ENCODE peak calls at places on chromosome 18, in five cellular contexts. One of them, this sample, is unnamed. For H3K4me1 and H3K36me3, the result is how much of the 10 kb centered on the place peaks cover.

GRCh38 chr18:75679347-75679746 is 251.8 kb upstream of the SMIM21 start:
- DNase-seq in kidney: no peak
- DNase-seq in esophagus squamous epithelium: peak
- DNase-seq in Karpas-422: no peak
- DNase-seq in tibial artery: no peak
- DNase-seq in this sample: no peak

GRCh38 chr18:66193394-66193793 is 410.5 kb downstream of the CDH19 start:
- DNase-seq in kidney: no peak
- DNase-seq in esophagus squamous epithelium: no peak
- DNase-seq in tibial artery: no peak
- DNase-seq in Karpas-422: no peak
- DNase-seq in this sample: no peak

GRCh38 chr18:63783394-63783793 is 8.2 kb downstream of the SERPINB7 start:
- DNase-seq in Karpas-422: peak
- DNase-seq in tibial artery: no peak
- DNase-seq in kidney: no peak
- DNase-seq in esophagus squamous epithelium: no peak
- DNase-seq in this sample: no peak

GRCh38 chr18:53946561-53946960 is 277.9 kb downstream of the MBD2 start:
- DNase-seq in tibial artery: no peak
- DNase-seq in kidney: no peak
- DNase-seq in esophagus squamous epithelium: no peak
- DNase-seq in Karpas-422: no peak
- DNase-seq in this sample: no peak

GRCh38 chr18:48918660-48919415 is 31.9 kb downstream of the SMAD7 start:
- DNase-seq in kidney: no peak
- DNase-seq in tibial artery: peak
- DNase-seq in Karpas-422: no peak
- DNase-seq in esophagus squamous epithelium: no peak
- DNase-seq in this sample: no peak

GRCh38 chr18:40159141-40160017 is 1795.7 kb upstream of the PIK3C3 start:
- DNase-seq in Karpas-422: peak
- DNase-seq in esophagus squamous epithelium: no peak
- DNase-seq in tibial artery: no peak
- DNase-seq in kidney: no peak
- DNase-seq in this sample: no peak

GRCh38 chr18:48409591-48410094 is 460 bp upstream of the ZBTB7C start:
- DNase-seq in tibial artery: peak
- DNase-seq in esophagus squamous epithelium: no peak
- DNase-seq in kidney: peak
- DNase-seq in Karpas-422: no peak
- DNase-seq in this sample: peak

GRCh38 chr18:48800479-48800876 is 150.3 kb downstream of the SMAD7 start:
- DNase-seq in kidney: peak
- DNase-seq in esophagus squamous epithelium: no peak
- DNase-seq in Karpas-422: no peak
- DNase-seq in tibial artery: no peak
- DNase-seq in this sample: no peak

GRCh38 chr18:76430636-76431035 is 64.4 kb downstream of the ZNF516 start:
- DNase-seq in tibial artery: no peak
- DNase-seq in esophagus squamous epithelium: no peak
- DNase-seq in kidney: no peak
- DNase-seq in Karpas-422: no peak
- DNase-seq in this sample: no peak

DNA sequence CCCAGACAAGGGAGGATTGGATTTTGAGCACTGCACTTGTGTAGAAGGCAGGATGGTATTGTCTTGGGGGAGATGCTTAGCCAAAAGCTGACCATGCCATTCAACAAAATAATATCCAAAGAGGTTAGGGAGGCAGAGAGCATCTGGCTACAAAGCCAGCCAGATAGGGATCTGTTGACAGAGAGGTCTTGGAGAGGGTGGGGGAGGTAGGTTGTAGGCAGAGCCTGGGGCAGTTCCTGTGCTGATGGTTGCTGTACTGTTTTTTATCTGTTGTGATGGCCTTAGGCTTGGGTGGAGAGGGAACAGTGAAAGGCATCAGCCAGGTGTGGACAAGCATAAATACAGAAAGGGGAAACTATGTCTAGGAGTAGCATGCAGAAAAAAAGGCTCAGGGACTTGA is 100.9 kb downstream of the AQP4 start:
- DNase-seq in kidney: no peak
- DNase-seq in esophagus squamous epithelium: no peak
- DNase-seq in Karpas-422: no peak
- DNase-seq in tibial artery: no peak
- DNase-seq in this sample: no peak
- H3K4me1 ChIP-seq in kidney: under half
- H3K4me1 ChIP-seq in esophagus squamous epithelium: under half
- H3K4me1 ChIP-seq in Karpas-422: under half
- H3K4me1 ChIP-seq in tibial artery: under half
- H3K4me1 ChIP-seq in this sample: under half

GRCh38 chr18:57659463-57660102 is 37.9 kb upstream of the NARS1 start:
- DNase-seq in esophagus squamous epithelium: no peak
- DNase-seq in kidney: no peak
- DNase-seq in Karpas-422: no peak
- DNase-seq in tibial artery: no peak
- DNase-seq in this sample: no peak
- H3K36me3 ChIP-seq in esophagus squamous epithelium: under half
- H3K36me3 ChIP-seq in kidney: under half
- H3K36me3 ChIP-seq in Karpas-422: under half
- H3K36me3 ChIP-seq in tibial artery: half or more
- H3K36me3 ChIP-seq in this sample: under half

GRCh38 chr18:51340332-51340731 is 142.9 kb upstream of the MEX3C start:
- DNase-seq in Karpas-422: no peak
- DNase-seq in kidney: no peak
- DNase-seq in esophagus squamous epithelium: no peak
- DNase-seq in tibial artery: no peak
- DNase-seq in this sample: no peak
- H3K4me1 ChIP-seq in Karpas-422: under half
- H3K4me1 ChIP-seq in kidney: under half
- H3K4me1 ChIP-seq in esophagus squamous epithelium: under half
- H3K4me1 ChIP-seq in tibial artery: under half
- H3K4me1 ChIP-seq in this sample: under half

GRCh38 chr18:3254725-3255124 is 7.1 kb downstream of the MYL12A start:
- DNase-seq in kidney: no peak
- DNase-seq in tibial artery: no peak
- DNase-seq in Karpas-422: no peak
- DNase-seq in esophagus squamous epithelium: no peak
- DNase-seq in this sample: no peak

GRCh38 chr18:3252843-3253242 is 5.2 kb downstream of the MYL12A start:
- DNase-seq in Karpas-422: no peak
- DNase-seq in tibial artery: no peak
- DNase-seq in kidney: no peak
- DNase-seq in esophagus squamous epithelium: no peak
- DNase-seq in this sample: no peak

GRCh38 chr18:3256693-3257626 is 5.0 kb upstream of the MYL12B start:
- DNase-seq in Karpas-422: no peak
- DNase-seq in tibial artery: no peak
- DNase-seq in esophagus squamous epithelium: no peak
- DNase-seq in kidney: no peak
- DNase-seq in this sample: no peak

GRCh38 chr18:3257627-3258120 is 4.3 kb upstream of the MYL12B start:
- DNase-seq in esophagus squamous epithelium: no peak
- DNase-seq in tibial artery: no peak
- DNase-seq in kidney: no peak
- DNase-seq in Karpas-422: no peak
- DNase-seq in this sample: no peak

GRCh38 chr18:3255611-3256165 is 6.2 kb upstream of the MYL12B start:
- DNase-seq in kidney: no peak
- DNase-seq in Karpas-422: no peak
- DNase-seq in tibial artery: no peak
- DNase-seq in esophagus squamous epithelium: no peak
- DNase-seq in this sample: no peak
- H3K36me3 ChIP-seq in kidney: under half
- H3K36me3 ChIP-seq in Karpas-422: under half
- H3K36me3 ChIP-seq in tibial artery: half or more
- H3K36me3 ChIP-seq in esophagus squamous epithelium: under half
- H3K36me3 ChIP-seq in this sample: half or more